ENCODE peak calls at places on chromosomes 1 and 21, in nine cellular contexts. V is transverse colon; M is CD8-positive, alpha-beta memory T cell; F is lung; X is suprapubic skin; D is upper lobe of left lung; Z is fibroblast of lung; Y is GM23248; J is IMR-90. C is an unnamed sample. For H3K4me1 and H3K36me3, the result is how much of the 10 kb centered on the place peaks cover.

GRCh38 chr1:85289207-85289847 is 12.9 kb upstream of the BCL10 start:
- DNase-seq in V (no peak), M (no peak), Y (peak), Z (peak), J (peak), X (no peak), D (no peak), F (no peak), C (peak)

GRCh38 chr1:96782861-96783260 is 61.3 kb downstream of the PTBP2 start:
- DNase-seq in V (no peak), M (no peak), J (peak), D (no peak), Z (peak), F (no peak), Y (peak), X (no peak), C (no peak)

GRCh38 chr1:203778789-203779188 is 13.8 kb downstream of the LAX1 start:
- DNase-seq in J (no peak), X (no peak), Z (no peak), Y (no peak), M (no peak), V (no peak), D (no peak), F (no peak), C (no peak)

GRCh38 chr1:119829636-119830035 is 18.4 kb upstream of the REG4 start:
- DNase-seq in Z (no peak), J (no peak), V (no peak), F (peak), X (no peak), Y (no peak), D (no peak), M (no peak), C (no peak)

GRCh38 chr1:232538943-232539302 is 91.0 kb downstream of the SIPA1L2 start:
- DNase-seq in X (no peak), Z (no peak), D (no peak), J (no peak), V (no peak), M (no peak), Y (no peak), F (no peak), C (no peak)

GRCh38 chr1:110774398-110774797 is 98.5 kb upstream of the CD53 start:
- DNase-seq in F (no peak), J (no peak), X (no peak), Y (no peak), Z (no peak), M (no peak), V (no peak), D (no peak), C (no peak)

GRCh38 chr1:85604598-85604997 is 24.0 kb downstream of the CCN1 start:
- DNase-seq in Z (no peak), Y (no peak), J (no peak), D (no peak), M (no peak), X (no peak), V (no peak), F (no peak), C (no peak)

GRCh38 chr21:45235488-45235887 is 52.2 kb downstream of the POFUT2 start:
- DNase-seq in Z (no peak), X (no peak), J (no peak), D (no peak), M (no peak), Y (no peak), V (no peak), F (no peak), C (no peak)

GRCh38 chr1:1355376-1355775 is 3.0 kb downstream of the MXRA8 start:
- DNase-seq in D (no peak), Z (peak), Y (peak), J (peak), M (no peak), V (no peak), F (no peak), X (no peak), C (no peak)

GRCh38 chr1:168321945-168322344 is 41.3 kb downstream of the TBX19 start:
- DNase-seq in J (peak), F (no peak), D (no peak), V (no peak), M (no peak), Y (peak), Z (peak), X (no peak), C (no peak)

GRCh38 chr1:67645495-67646144 is 39.4 kb upstream of the GADD45A start:
- DNase-seq in Y (peak), J (no peak), D (no peak), F (no peak), M (no peak), Z (no peak), V (peak), X (no peak), C (no peak)

GRCh38 chr1:119675349-119676343 is 27.6 kb upstream of the ZNF697 start:
- DNase-seq in Z (peak), X (peak), D (peak), J (peak), M (peak), F (peak), V (peak), Y (peak), C (peak)

GRCh38 chr1:106278706-106279105 is 777.8 kb upstream of the PRMT6 start:
- DNase-seq in V (no peak), Z (peak), F (no peak), X (no peak), Y (no peak), M (no peak), D (no peak), J (no peak), C (no peak)

GRCh38 chr1:244969355-244970235 is 105.3 kb upstream of the HNRNPU start:
- DNase-seq in J (peak), X (peak), V (peak), D (peak), Z (peak), F (peak), Y (peak), M (peak), C (peak)

GRCh38 chr1:2239384-2239985 is 11.4 kb downstream of the SKI start:
- DNase-seq in X (peak), V (no peak), D (no peak), F (no peak), M (peak), Y (no peak), Z (no peak), J (no peak), C (no peak)

GRCh38 chr1:244992833-244993232 is 128.5 kb upstream of the HNRNPU start:
- DNase-seq in V (no peak), J (peak), D (no peak), Y (peak), X (no peak), M (no peak), Z (no peak), F (no peak), C (no peak)

GRCh38 chr1:9302745-9303524 is 10.2 kb downstream of the SPSB1 start:
- DNase-seq in X (no peak), V (no peak), D (peak), Z (peak), M (no peak), Y (peak), F (peak), J (peak), C (peak)

GRCh38 chr1:236113324-236114032 is 28.9 kb upstream of the GPR137B start:
- DNase-seq in J (no peak), M (no peak), V (no peak), Z (no peak), F (no peak), D (no peak), X (no peak), Y (no peak), C (no peak)

GRCh38 chr1:115838805-115839705 is 1.9 kb downstream of the NHLH2 start:
- DNase-seq in D (peak), X (peak), Y (peak), M (no peak), Z (peak), J (no peak), V (no peak), F (no peak), C (no peak)

GRCh38 chr1:33443067-33443704 is 12.3 kb upstream of the PHC2 start:
- DNase-seq in V (no peak), J (peak), Z (peak), M (no peak), X (no peak), F (no peak), Y (peak), D (no peak), C (no peak)

GRCh38 chr1:154220970-154221814 is 437 bp downstream of the UBAP2L start:
- DNase-seq in V (peak), F (peak), Y (peak), X (peak), D (peak), M (peak), Z (peak), J (peak), C (peak)

GRCh38 chr1:60066001-60066400 is 7.6 kb downstream of the C1orf87 start:
- DNase-seq in F (no peak), J (no peak), V (no peak), M (no peak), Z (peak), D (no peak), X (no peak), Y (peak), C (no peak)

GRCh38 chr1:156598125-156598524 is 3.2 kb downstream of the GPATCH4 start:
- DNase-seq in Z (no peak), D (no peak), Y (no peak), M (no peak), J (no peak), F (no peak), V (no peak), X (no peak), C (no peak)

GRCh38 chr1:177172866-177173265 is 2.1 kb downstream of the BRINP2 start:
- DNase-seq in V (no peak), F (no peak), X (no peak), Z (no peak), J (no peak), D (no peak), Y (no peak), M (no peak), C (no peak)

GRCh38 chr1:247330548-247331171 is 1.0 kb downstream of the ZNF496 start:
- DNase-seq in Z (no peak), X (no peak), M (no peak), D (no peak), J (no peak), V (no peak), F (no peak), Y (no peak), C (no peak)

GRCh38 chr1:97524211-97524610 is 396.6 kb downstream of the DPYD start:
- DNase-seq in Y (no peak), X (no peak), Z (peak), V (no peak), F (no peak), D (no peak), M (no peak), J (no peak), C (no peak)

GRCh38 chr1:48202030-48202752 is 20.3 kb upstream of the SLC5A9 start:
- DNase-seq in V (peak), M (peak), Z (peak), F (peak), D (peak), J (peak), X (peak), Y (peak), C (peak)

GRCh38 chr21:45299026-45299863 is 11.6 kb upstream of the POFUT2 start:
- DNase-seq in M (no peak), Z (no peak), F (no peak), V (no peak), Y (no peak), D (no peak), J (no peak), X (peak), C (peak)

GRCh38 chr1:74161494-74161893 is 36.5 kb downstream of the LRRIQ3 start:
- DNase-seq in M (no peak), V (no peak), D (no peak), F (no peak), Y (peak), J (peak), Z (peak), X (no peak), C (peak)

GRCh38 chr1:207806531-207807394 is 54.9 kb downstream of the CD46 start:
- DNase-seq in Y (no peak), X (peak), V (no peak), D (no peak), F (no peak), J (peak), Z (peak), M (no peak), C (no peak)

GRCh38 chr1:228163004-228163753 is 2.4 kb upstream of the IBA57 start:
- DNase-seq in F (peak), D (peak), J (no peak), Y (peak), X (peak), Z (peak), M (no peak), V (peak), C (no peak)

GRCh38 chr1:41539416-41539800 is 54.9 kb upstream of the EDN2 start:
- DNase-seq in Z (no peak), M (no peak), Y (no peak), X (peak), V (peak), D (no peak), F (no peak), J (no peak), C (no peak)

GRCh38 chr1:223298706-223299105 is 65.3 kb downstream of the SUSD4 start:
- DNase-seq in Y (no peak), J (peak), X (no peak), M (no peak), V (no peak), Z (peak), D (no peak), F (no peak), C (peak)

GRCh38 chr1:23673086-23673813 is 18.4 kb upstream of the RPL11 start:
- DNase-seq in J (peak), Z (peak), M (no peak), X (no peak), V (peak), F (no peak), Y (peak), D (no peak), C (peak)

GRCh38 chr1:84253891-84254290 is 47.6 kb upstream of the SAMD13 start:
- DNase-seq in J (peak), Y (peak), F (peak), M (no peak), Z (peak), V (peak), X (no peak), D (peak), C (peak)

GRCh38 chr21:36816556-36817130 is 117.7 kb downstream of the SIM2 start:
- DNase-seq in M (no peak), F (no peak), D (no peak), Z (peak), V (no peak), J (peak), Y (no peak), X (no peak), C (no peak)

GRCh38 chr1:228963795-228964177 is 228.5 kb downstream of the RHOU start:
- DNase-seq in M (no peak), X (no peak), F (no peak), J (no peak), Y (peak), D (no peak), V (no peak), Z (no peak), C (no peak)

GRCh38 chr1:247334378-247335133 is 2.9 kb upstream of the ZNF496 start:
- DNase-seq in Z (no peak), M (no peak), J (no peak), Y (no peak), V (no peak), D (no peak), X (no peak), F (no peak), C (no peak)

GRCh38 chr1:89905391-89906058 is 84.7 kb downstream of the LRRC8D start:
- DNase-seq in M (no peak), Z (peak), V (no peak), Y (peak), D (no peak), J (peak), X (no peak), F (no peak), C (no peak)
- H3K4me1 ChIP-seq in M (under half), Z (under half), V (under half), Y (half or more), D (under half), J (under half), X (under half), F (under half), C (half or more)

DNA sequence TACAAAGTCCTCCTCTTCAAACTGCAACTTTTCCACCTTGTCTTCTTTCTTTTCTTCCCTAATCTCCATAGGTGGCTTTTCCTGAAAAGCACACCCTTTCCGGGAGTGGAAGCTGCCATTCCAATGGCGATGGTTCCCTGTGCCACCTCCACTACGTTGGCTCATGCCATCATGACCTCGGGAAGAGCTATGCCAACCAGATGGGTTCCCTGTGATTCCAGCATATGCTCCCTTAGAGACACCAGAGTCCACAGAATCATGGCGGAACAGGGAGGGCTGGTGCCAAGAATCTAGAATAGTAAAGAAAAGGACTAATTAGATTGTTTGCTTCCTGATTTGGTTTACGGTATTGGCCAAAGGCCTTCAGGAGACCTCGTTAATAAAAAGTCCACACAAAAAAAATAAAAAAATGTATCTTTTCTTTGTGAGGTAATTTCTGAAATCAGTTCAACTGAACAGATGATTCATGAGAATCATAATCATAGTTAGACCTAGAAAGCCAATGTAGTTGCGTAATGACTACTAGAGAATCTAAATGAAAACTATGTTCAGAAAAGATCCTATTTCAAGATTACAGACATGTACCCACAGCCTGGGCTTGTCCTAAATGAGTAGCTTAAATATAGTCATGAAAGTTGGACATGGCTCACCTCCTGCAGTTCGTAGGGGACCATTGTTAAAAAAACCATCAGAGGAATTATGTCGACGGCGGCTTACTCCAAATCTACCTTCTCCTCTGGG is 30.9 kb upstream of the CCDC17 start:
- DNase-seq in Y (peak), D (no peak), V (no peak), J (peak), F (no peak), Z (no peak), M (no peak), X (no peak), C (no peak)
- H3K36me3 ChIP-seq in Y (half or more), D (under half), V (half or more), J (half or more), F (under half), Z (under half), M (half or more), X (half or more), C (half or more)

GRCh38 chr1:63677497-63677896 is 84.3 kb downstream of the PGM1 start:
- DNase-seq in Z (no peak), V (no peak), X (no peak), F (no peak), Y (no peak), M (no peak), D (no peak), J (no peak), C (no peak)
- H3K27ac ChIP-seq in Z (no peak), V (no peak), X (no peak), F (no peak), Y (no peak), M (no peak), D (no peak), J (no peak), C (no peak)

DNA sequence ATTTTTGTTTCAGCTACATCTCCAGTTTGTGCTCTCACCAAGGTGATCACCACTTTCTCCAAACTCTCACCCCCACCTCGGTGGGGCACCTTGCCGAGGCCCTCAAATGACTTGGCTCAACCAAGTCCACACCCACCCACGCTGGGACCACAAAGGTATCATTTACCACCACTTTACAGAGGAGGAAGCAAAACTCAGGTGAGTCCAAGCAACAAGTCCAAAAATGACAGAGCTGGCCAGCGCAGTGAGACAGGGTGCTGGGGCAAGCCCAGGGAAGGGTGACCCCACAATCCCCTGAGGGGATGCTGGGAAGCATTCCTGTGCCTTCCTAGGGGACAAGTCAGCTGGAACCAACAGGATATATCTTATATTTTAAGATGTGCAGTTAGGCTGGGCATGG is 24.7 kb downstream of the SSBP3 start:
- DNase-seq in Z (no peak), J (no peak), F (no peak), D (no peak), Y (no peak), V (no peak), M (no peak), X (no peak), C (no peak)
- H3K4me1 ChIP-seq in Z (under half), J (under half), F (under half), D (under half), Y (under half), V (half or more), M (under half), X (under half), C (half or more)

DNA sequence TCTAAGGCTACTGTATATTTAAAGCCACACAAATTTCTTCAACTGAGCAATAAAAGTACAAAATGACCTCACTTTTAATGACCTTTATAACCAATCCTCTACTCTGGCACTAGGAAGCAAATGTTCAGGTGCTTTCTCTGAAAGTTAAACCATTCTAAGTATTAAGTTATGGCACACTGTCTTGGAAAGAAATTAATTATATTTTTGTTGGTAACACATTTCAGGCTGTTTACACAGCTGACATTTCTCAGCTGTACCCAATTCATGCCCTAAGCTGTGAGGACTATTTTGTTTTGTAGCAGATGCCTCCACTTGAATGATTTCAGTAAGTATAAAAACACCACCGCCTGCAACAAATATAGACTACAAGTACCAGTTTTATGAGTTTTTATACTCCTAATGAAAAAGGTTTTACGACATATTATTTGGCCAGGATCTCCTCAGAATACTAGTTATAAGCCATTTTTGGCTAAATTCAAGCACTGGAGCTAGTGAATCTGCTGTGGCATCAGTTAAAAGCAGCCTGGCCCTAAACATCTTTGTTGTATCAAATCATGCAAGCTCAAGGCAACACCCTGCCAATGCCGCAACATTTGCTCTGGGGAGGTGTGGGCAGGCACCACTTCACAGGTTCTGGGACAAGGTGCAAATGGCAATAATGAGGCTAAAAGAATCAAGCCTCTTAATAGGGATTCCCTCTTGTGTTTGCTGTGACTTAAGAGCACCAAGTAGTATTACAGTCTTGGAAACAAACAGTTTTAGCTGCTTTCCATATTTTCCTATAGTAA is 228.4 kb upstream of the DMRTA2 start:
- DNase-seq in X (no peak), V (no peak), F (no peak), J (no peak), Z (no peak), M (no peak), Y (no peak), D (no peak), C (no peak)
- H3K36me3 ChIP-seq in X (under half), V (under half), F (under half), J (under half), Z (under half), M (under half), Y (under half), D (under half), C (under half)

GRCh38 chr21:33587792-33588484 is 546 bp downstream of the DONSON start:
- DNase-seq in Y (peak), F (no peak), D (peak), M (no peak), Z (peak), J (peak), X (peak), V (peak), C (peak)
- H3K27ac ChIP-seq in Y (peak), F (peak), D (peak), M (peak), Z (peak), J (peak), X (peak), V (peak), C (peak)